ENCODE peak calls at places on chromosomes 3 and 15, in five cellular contexts. V is AG20443, Z is Ammon's horn, B is activated T-helper 1 cell treated with Interleukin-2 at 50 U/mL for 16 hours, P is thoracic aorta. D is an unnamed sample.

GRCh38 chr15:64600794-64601193 is 140.4 kb downstream of the ZNF609 start:
- DNase-seq in V (no peak), Z (no peak), B (no peak), P (no peak), D (no peak)

GRCh38 chr3:151345854-151346253 is 16.5 kb upstream of the P2RY13 start:
- DNase-seq in V (peak; percentile 65), Z (no peak), B (no peak), P (no peak), D (no peak)

GRCh38 chr15:90187257-90187868 is 13.8 kb upstream of the SEMA4B start:
- DNase-seq in V (no peak), Z (no peak), B (no peak), P (no peak), D (no peak)

GRCh38 chr3:16993227-16993626 is 108.5 kb downstream of the PLCL2 start:
- DNase-seq in V (peak; percentile 44), Z (no peak), B (no peak), P (no peak), D (no peak)

GRCh38 chr15:63013052-63013808 is 29.3 kb upstream of the TPM1 start:
- DNase-seq in V (peak; percentile 80), Z (no peak), B (no peak), P (no peak), D (no peak)

GRCh38 chr3:100603449-100603848 is 6.0 kb upstream of the ADGRG7 start:
- DNase-seq in V (peak; percentile 25), Z (no peak), B (no peak), P (no peak), D (no peak)

GRCh38 chr3:152960684-152961083 is 125.8 kb downstream of the P2RY1 start:
- DNase-seq in V (no peak), Z (no peak), B (no peak), P (no peak), D (no peak)

GRCh38 chr15:100457201-100457600 is 71.5 kb downstream of the CERS3 start:
- DNase-seq in V (no peak), Z (no peak), B (no peak), P (no peak), D (no peak)

GRCh38 chr15:85618956-85619491 is 175.7 kb downstream of the KLHL25 start:
- DNase-seq in V (peak; percentile 72), Z (peak; percentile 68), B (peak; percentile 34), P (peak; percentile 73), D (peak; percentile 38)

GRCh38 chr3:11835028-11835639 is 11.6 kb downstream of the TAMM41 start:
- DNase-seq in V (peak; percentile 46), Z (peak; percentile 27), B (no peak), P (no peak), D (peak; percentile 26)

GRCh38 chr3:187088701-187089100 is 50.6 kb downstream of the RPL39L start:
- DNase-seq in V (no peak), Z (no peak), B (no peak), P (no peak), D (no peak)

GRCh38 chr3:188367741-188368140 is 213.8 kb downstream of the LPP start:
- DNase-seq in V (no peak), Z (no peak), B (no peak), P (no peak), D (no peak)

GRCh38 chr15:44710236-44711088 is 661 bp downstream of the PATL2 start:
- DNase-seq in V (peak; percentile 26), Z (peak; percentile 59), B (no peak), P (no peak), D (peak; percentile 57)

GRCh38 chr3:79085166-79085565 is 682.6 kb downstream of the ROBO1 start:
- DNase-seq in V (peak; percentile 13), Z (no peak), B (no peak), P (no peak), D (no peak)

GRCh38 chr3:9214599-9214998 is 34.8 kb downstream of the SRGAP3 start:
- DNase-seq in V (peak; percentile 73), Z (no peak), B (no peak), P (no peak), D (no peak)

GRCh38 chr3:134052370-134052769 is 22.6 kb upstream of the SLCO2A1 start:
- DNase-seq in V (no peak), Z (no peak), B (no peak), P (no peak), D (no peak)

GRCh38 chr15:23687143-23687470 is at the start of gene NDN:
- DNase-seq in V (peak; percentile 86), Z (peak; percentile 55), B (no peak), P (no peak), D (peak; percentile 33)

GRCh38 chr3:157098121-157098822 is 61.7 kb downstream of the CCNL1 start:
- DNase-seq in V (peak; percentile 53), Z (no peak), B (no peak), P (no peak), D (no peak)